ENCODE peak calls at places on chromosomes 5 and 9, in five cellular contexts. H is heart left ventricle, D is spleen, O is upper lobe of left lung, R is IMR-90. N is an unnamed sample. For H3K27me3, the result is how much of the 10 kb centered on the place peaks cover.

GRCh38 chr5:9380108-9380507 is 165.8 kb downstream of the SEMA5A start:
- DNase-seq in R (peak), H (no peak), O (no peak), D (no peak), N (no peak)

GRCh38 chr9:85527331-85528015 is 214.3 kb downstream of the AGTPBP1 start:
- DNase-seq in O (no peak), H (no peak), R (no peak), D (no peak), N (no peak)

GRCh38 chr5:135279328-135279727 is 119.7 kb downstream of the MACROH2A1 start:
- DNase-seq in O (no peak), R (no peak), D (no peak), H (no peak), N (no peak)

GRCh38 chr9:33189331-33189731 is 22.2 kb upstream of the B4GALT1 start:
- DNase-seq in H (no peak), D (no peak), R (no peak), O (no peak), N (no peak)

GRCh38 chr5:134267366-134268018 is 41.6 kb upstream of the PPP2CA start:
- DNase-seq in R (peak), H (no peak), D (no peak), O (no peak), N (no peak)

GRCh38 chr9:110064721-110065252 is 143.2 kb downstream of the C9orf152 start:
- DNase-seq in R (no peak), H (no peak), O (peak), D (no peak), N (no peak)

GRCh38 chr9:27545471-27545870 is 15.9 kb upstream of the MOB3B start:
- DNase-seq in H (no peak), D (no peak), O (no peak), R (no peak), N (no peak)

GRCh38 chr5:95958308-95959014 is 3.2 kb downstream of the ELL2 start:
- DNase-seq in O (peak), D (no peak), H (no peak), R (peak), N (no peak)

GRCh38 chr5:82525626-82526025 is 247.5 kb upstream of the RPS23 start:
- DNase-seq in R (no peak), O (no peak), D (no peak), H (no peak), N (no peak)

GRCh38 chr5:142095651-142096330 is 12.8 kb upstream of the NDFIP1 start:
- DNase-seq in R (no peak), O (peak), D (no peak), H (no peak), N (no peak)

GRCh38 chr9:108142504-108143201 is 653.1 kb upstream of the KLF4 start:
- DNase-seq in H (peak), R (peak), O (peak), D (peak), N (no peak)

GRCh38 chr5:147403659-147404640 is 105.9 kb downstream of the DPYSL3 start:
- DNase-seq in H (peak), R (peak), D (no peak), O (peak), N (no peak)

GRCh38 chr5:122053181-122054109 is 24.6 kb downstream of the LOX start:
- DNase-seq in O (peak), D (peak), R (peak), H (peak), N (no peak)

GRCh38 chr5:2557435-2557834 is 194.0 kb downstream of the IRX2 start:
- DNase-seq in R (no peak), H (no peak), D (peak), O (no peak), N (no peak)

GRCh38 chr9:95360866-95361265 is 43.4 kb upstream of the FANCC start:
- DNase-seq in R (no peak), H (no peak), O (no peak), D (no peak), N (no peak)

GRCh38 chr5:116733995-116734716 is 159.5 kb upstream of the SEMA6A start:
- DNase-seq in R (no peak), O (no peak), H (no peak), D (no peak), N (no peak)

GRCh38 chr5:141814064-141814982 is 63.9 kb downstream of the PCDH1 start:
- DNase-seq in D (peak), O (peak), R (no peak), H (peak), N (no peak)

GRCh38 chr5:82858453-82859043 is 218.6 kb downstream of the TMEM167A start:
- DNase-seq in O (no peak), H (no peak), R (no peak), D (no peak), N (no peak)

GRCh38 chr9:75811692-75812091 is 78.8 kb upstream of the PCSK5 start:
- DNase-seq in D (no peak), O (no peak), R (no peak), H (no peak), N (no peak)

GRCh38 chr5:170315154-170315553 is 17.6 kb upstream of the LCP2 start:
- DNase-seq in H (peak), O (peak), D (no peak), R (no peak), N (no peak)

GRCh38 chr5:20833081-20833627 is 845.2 kb upstream of the CDH18 start:
- DNase-seq in H (no peak), R (no peak), D (no peak), O (no peak), N (no peak)

GRCh38 chr5:13385066-13385465 is 559.4 kb downstream of the DNAH5 start:
- DNase-seq in R (no peak), D (no peak), O (no peak), H (no peak), N (no peak)

GRCh38 chr9:16559418-16560188 is 310.9 kb downstream of the BNC2 start:
- DNase-seq in R (no peak), H (no peak), O (no peak), D (no peak), N (no peak)

GRCh38 chr5:96717874-96718273 is 55.7 kb downstream of the CAST start:
- DNase-seq in O (no peak), H (no peak), R (no peak), D (no peak), N (no peak)

GRCh38 chr5:134958755-134959154 is 9.0 kb upstream of the CATSPER3 start:
- DNase-seq in D (no peak), O (no peak), R (peak), H (no peak), N (no peak)

GRCh38 chr5:16659536-16659935 is 42.7 kb upstream of the RETREG1 start:
- DNase-seq in O (no peak), R (peak), D (no peak), H (no peak), N (no peak)

GRCh38 chr9:35662437-35662836 is 2.6 kb downstream of the ARHGEF39 start:
- DNase-seq in H (no peak), D (no peak), R (no peak), O (no peak), N (no peak)

GRCh38 chr5:149174847-149175234 is 33.5 kb downstream of the ABLIM3 start:
- DNase-seq in D (no peak), R (no peak), O (no peak), H (no peak), N (no peak)

GRCh38 chr9:69599232-69599971 is 72.8 kb downstream of the APBA1 start:
- DNase-seq in O (peak), H (no peak), R (no peak), D (no peak), N (no peak)

GRCh38 chr9:108953983-108954574 is 19.9 kb downstream of the ABITRAM start:
- DNase-seq in O (no peak), D (no peak), H (no peak), R (peak), N (no peak)

GRCh38 chr5:63055421-63055820 is 476.8 kb downstream of the LRRC70 start:
- DNase-seq in D (no peak), R (no peak), O (no peak), H (no peak), N (no peak)

GRCh38 chr5:175657593-175658271 is at the start of gene HRH2:
- DNase-seq in R (no peak), O (peak), D (peak), H (peak), N (no peak)
- TF ChIP-seq POLR2A in R (no peak), O (no peak), D (no peak), H (no peak), N (no peak)

GRCh38 chr5:168865973-168866372 is 286.8 kb upstream of the PANK3 start:
- DNase-seq in H (no peak), R (no peak), D (no peak), O (no peak), N (no peak)

GRCh38 chr5:168870914-168871313 is 291.7 kb upstream of the PANK3 start:
- DNase-seq in R (no peak), O (no peak), H (no peak), D (no peak), N (no peak)

GRCh38 chr5:168872246-168872645 is 293.1 kb upstream of the PANK3 start:
- DNase-seq in D (no peak), R (no peak), O (no peak), H (no peak), N (no peak)

GRCh38 chr5:168869615-168870227 is 290.6 kb upstream of the PANK3 start:
- DNase-seq in H (no peak), R (no peak), O (no peak), D (no peak), N (no peak)

DNA sequence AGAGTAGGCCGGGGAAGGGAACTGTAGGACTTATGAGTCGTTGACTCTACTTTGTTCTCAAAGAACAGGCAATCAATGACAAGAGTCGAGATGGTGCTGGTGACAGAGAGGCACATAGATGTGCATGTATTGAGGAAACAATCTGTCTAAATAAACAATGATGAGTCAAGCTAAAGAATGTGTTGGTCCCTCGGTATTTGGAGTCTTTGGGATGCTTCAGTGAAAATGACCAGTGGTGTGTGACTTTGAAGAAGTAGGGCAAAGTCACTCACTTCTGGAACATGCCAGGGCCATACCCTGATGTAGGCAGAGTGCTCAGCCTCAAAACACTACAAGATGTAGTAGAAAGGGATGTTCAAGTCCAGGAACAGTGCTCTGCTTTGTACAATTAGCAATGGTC is 288.1 kb upstream of the PANK3 start:
- DNase-seq in R (no peak), D (no peak), O (no peak), H (no peak), N (no peak)
- H3K27me3 ChIP-seq in R (under half), D (under half), O (under half), H (under half), N (under half)

GRCh38 chr5:10564838-10565784 is 1.2 kb downstream of the ANKRD33B start:
- DNase-seq in H (peak), R (no peak), O (peak), D (peak), N (no peak)

GRCh38 chr5:10565785-10566506 is 2.1 kb downstream of the ANKRD33B start:
- DNase-seq in H (no peak), R (no peak), O (peak), D (no peak), N (no peak)

GRCh38 chr5:10563940-10564837 is at the start of gene ANKRD33B:
- DNase-seq in O (peak), H (peak), R (peak), D (peak), N (no peak)

GRCh38 chr5:10562202-10563131 is 1.4 kb upstream of the ANKRD33B start:
- DNase-seq in D (peak), O (no peak), H (no peak), R (peak), N (no peak)

GRCh38 chr5:10563132-10563939 is 534 bp upstream of the ANKRD33B start:
- DNase-seq in D (peak), H (no peak), R (peak), O (peak), N (no peak)
- TF ChIP-seq POLR2A in D (no peak), H (no peak), R (no peak), O (no peak), N (no peak)

GRCh38 chr9:15213249-15213648 is 93.8 kb downstream of the TTC39B start:
- DNase-seq in D (no peak), R (no peak), O (no peak), H (no peak), N (no peak)
- H3K27me3 ChIP-seq in D (under half), R (under half), O (under half), H (under half), N (under half)

GRCh38 chr5:98927242-98927987 is 1.4 kb downstream of the CHD1 start:
- DNase-seq in H (peak), O (peak), D (peak), R (peak), N (no peak)
- TF ChIP-seq POLR2A in H (no peak), O (no peak), D (peak), R (peak), N (peak)

DNA sequence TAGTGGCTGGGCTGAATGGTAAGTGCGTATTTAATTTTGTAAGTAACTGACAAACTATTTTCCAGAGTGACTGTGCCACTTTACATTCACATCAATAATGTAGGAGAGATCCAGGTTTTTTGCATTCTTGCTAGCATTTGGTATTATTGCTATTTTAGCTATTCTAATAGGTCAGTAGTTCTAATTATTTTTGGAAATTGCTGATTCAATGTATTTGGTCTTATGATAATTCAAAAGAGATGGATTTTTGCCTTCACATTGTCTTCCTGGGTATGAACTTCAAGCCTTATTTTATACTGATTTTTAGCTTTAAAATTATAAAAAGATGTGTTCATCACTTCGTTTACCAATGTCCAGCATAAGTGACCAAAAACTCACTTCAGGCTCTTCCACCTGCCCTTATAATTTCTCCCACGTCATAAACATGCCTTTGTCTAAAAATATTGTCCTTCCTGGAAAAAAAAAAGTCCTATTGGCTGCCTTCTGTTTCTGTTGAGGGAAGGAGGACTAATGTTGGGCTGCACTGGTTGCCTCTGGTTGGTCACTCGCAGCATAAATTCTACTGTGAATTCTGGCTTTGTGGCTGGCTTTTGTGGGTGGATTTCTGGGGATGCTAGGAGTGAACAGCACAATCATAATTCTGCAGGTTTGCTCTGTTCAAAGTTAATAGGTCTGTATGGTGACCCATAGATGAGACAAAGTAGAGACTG is 15.2 kb downstream of the FOXD1 start:
- DNase-seq in R (no peak), H (no peak), D (no peak), O (no peak), N (no peak)
- H3K27me3 ChIP-seq in R (under half), H (under half), D (under half), O (under half), N (half or more)

GRCh38 chr5:172450861-172451695 is 3.2 kb downstream of the SH3PXD2B start:
- DNase-seq in D (peak), R (no peak), O (peak), H (no peak), N (no peak)

GRCh38 chr5:172451771-172452197 is 2.5 kb downstream of the SH3PXD2B start:
- DNase-seq in R (peak), D (peak), O (peak), H (no peak), N (no peak)

GRCh38 chr5:172453986-172454354 is 355 bp downstream of the SH3PXD2B start:
- DNase-seq in D (no peak), H (peak), O (peak), R (no peak), N (no peak)

GRCh38 chr5:172453206-172453985 is 929 bp downstream of the SH3PXD2B start:
- DNase-seq in D (no peak), R (peak), O (peak), H (no peak), N (no peak)

DNA sequence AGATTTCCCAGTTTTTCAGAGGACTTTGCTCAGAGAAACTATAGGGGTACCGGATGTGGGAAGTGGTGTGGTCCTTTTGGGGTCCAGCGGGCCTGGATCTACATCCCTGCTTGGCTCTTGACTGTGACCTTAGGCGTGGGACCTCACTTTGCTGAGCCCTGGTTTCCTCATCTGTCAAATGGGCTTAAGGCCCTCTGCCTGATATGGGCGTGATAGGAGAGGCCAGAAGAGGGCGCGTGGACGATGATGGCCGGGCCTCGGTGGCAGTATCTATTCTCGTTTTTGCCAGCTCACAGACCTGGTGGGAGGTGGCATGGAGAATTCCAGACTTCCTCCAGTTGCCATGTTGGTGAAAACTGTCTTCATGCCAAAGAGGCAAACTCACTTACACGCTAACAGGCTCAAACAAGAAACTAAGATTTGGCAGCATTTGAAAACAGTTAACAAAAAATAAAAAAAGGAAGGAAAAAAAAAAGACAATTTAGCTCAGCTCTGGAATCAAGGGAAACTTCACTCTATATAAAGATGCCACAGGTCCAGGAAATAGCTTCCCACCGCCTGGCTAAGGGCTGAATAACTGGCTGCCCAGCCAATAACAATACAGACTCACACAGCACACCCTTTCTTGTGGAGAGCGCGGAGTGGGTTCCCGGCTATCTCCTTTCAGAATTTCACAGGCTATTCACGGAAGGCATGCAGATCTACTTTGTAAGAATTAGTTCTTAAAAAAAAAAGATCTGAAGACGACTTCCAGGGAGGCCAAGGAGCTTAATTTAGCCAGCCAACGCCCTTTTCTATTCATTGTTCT is 1.7 kb downstream of the SH3PXD2B start:
- DNase-seq in O (peak), R (peak), H (no peak), D (peak), N (no peak)
- TF ChIP-seq POLR2A in O (no peak), R (no peak), H (no peak), D (no peak), N (no peak)